ENCODE peak calls at places on chromosome 18, in nine cellular contexts. E is heart right ventricle; Y is naive thymus-derived CD4-positive, alpha-beta T cell; J is heart left ventricle; O is IMR-90; U is ascending aorta; I is lower lobe of right lung; N is right lobe of liver; G is stomach. C is an unnamed sample.

GRCh38 chr18:50607374-50607933 is 47.6 kb downstream of the MAPK4 start:
- DNase-seq in E (no peak), Y (no peak), J (no peak), O (no peak), U (no peak), I (no peak), N (no peak), G (no peak), C (no peak)

GRCh38 chr18:72772916-72773315 is 94.9 kb downstream of the NETO1 start:
- DNase-seq in E (no peak), Y (no peak), J (no peak), O (no peak), U (no peak), I (no peak), N (no peak), G (no peak), C (no peak)

GRCh38 chr18:31657823-31658669 is 26.3 kb downstream of the B4GALT6 start:
- DNase-seq in E (no peak), Y (no peak), J (no peak), O (no peak), U (no peak), I (no peak), N (no peak), G (no peak), C (no peak)

GRCh38 chr18:55780591-55781071 is 192.6 kb upstream of the TCF4 start:
- DNase-seq in E (no peak), Y (no peak), J (no peak), O (peak; percentile 48), U (no peak), I (no peak), N (no peak), G (no peak), C (peak; percentile 64)

GRCh38 chr18:71743634-71744033 is 800.5 kb downstream of the CBLN2 start:
- DNase-seq in E (no peak), Y (no peak), J (no peak), O (no peak), U (no peak), I (no peak), N (no peak), G (no peak), C (no peak)

GRCh38 chr18:8525692-8526091 is 83.5 kb upstream of the RAB12 start:
- DNase-seq in E (no peak), Y (no peak), J (no peak), O (no peak), U (no peak), I (no peak), N (no peak), G (no peak), C (no peak)

GRCh38 chr18:67109535-67109934 is 407.0 kb downstream of the DSEL start:
- DNase-seq in E (no peak), Y (no peak), J (no peak), O (no peak), U (no peak), I (no peak), N (no peak), G (no peak), C (no peak)

GRCh38 chr18:68627812-68628211 is 87.1 kb downstream of the TMX3 start:
- DNase-seq in E (no peak), Y (no peak), J (no peak), O (no peak), U (no peak), I (no peak), N (no peak), G (no peak), C (no peak)

GRCh38 chr18:77133920-77134496 is 1.4 kb upstream of the MBP start:
- DNase-seq in E (peak; percentile 43), Y (no peak), J (peak; percentile 53), O (no peak), U (no peak), I (peak; percentile 77), N (peak; percentile 75), G (no peak), C (no peak)

GRCh38 chr18:3255611-3256165 is 6.2 kb upstream of the MYL12B start:
- DNase-seq in E (no peak), Y (no peak), J (no peak), O (no peak), U (no peak), I (no peak), N (no peak), G (no peak), C (no peak)
- H3K36me3 ChIP-seq in E (peaks cover 56% of the 10 kb centered on the region), Y (peaks cover 19% of the 10 kb centered on the region), J (peaks cover 3% of the 10 kb centered on the region), O (peaks cover 35% of the 10 kb centered on the region), U (peaks cover 57% of the 10 kb centered on the region), I (peaks cover 64% of the 10 kb centered on the region), N (peaks cover 20% of the 10 kb centered on the region), G (peaks cover 54% of the 10 kb centered on the region), C (peaks cover 22% of the 10 kb centered on the region)

DNA sequence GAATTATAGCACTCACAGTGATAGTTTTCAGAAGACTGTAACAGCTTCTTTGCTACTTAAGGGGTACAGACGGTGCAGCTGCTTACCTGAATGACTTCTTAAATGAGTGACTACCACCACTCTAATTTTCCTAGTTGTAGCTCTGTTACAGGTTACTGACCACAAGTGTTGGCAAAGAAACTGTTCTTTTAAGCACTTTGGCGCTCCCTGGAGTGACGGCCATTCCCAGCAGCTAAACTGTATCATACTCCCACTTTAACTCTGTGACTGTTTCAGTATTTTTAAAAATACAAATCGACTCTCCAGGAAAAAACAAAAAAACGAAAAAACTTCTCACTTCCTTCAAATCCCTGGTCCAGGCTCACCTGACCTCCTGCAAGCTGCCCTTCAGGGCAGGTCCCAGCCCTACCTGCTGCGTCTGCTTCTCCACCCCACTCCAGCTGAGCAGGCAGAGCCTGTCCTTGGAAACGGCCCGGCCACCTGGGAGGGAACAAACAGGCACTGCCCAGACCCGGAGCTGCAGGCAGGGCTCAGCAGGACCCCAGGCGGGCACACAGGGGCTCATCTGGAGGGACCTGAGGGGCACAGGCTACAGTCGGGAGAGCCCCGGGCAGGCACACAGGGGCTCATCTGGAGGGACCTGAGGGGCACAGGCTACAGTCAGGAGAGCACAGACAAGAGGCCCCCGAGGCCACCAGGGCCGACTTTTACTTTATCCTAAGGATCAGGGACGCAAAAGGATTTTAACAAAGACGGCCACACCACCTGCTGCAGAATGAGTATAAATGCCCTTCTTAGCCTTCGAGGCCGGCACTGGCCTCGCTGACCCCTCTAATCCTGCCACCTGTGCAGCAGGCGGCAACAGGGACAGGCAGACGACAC is 24.5 kb downstream of the SLC66A2 start:
- DNase-seq in E (no peak), Y (no peak), J (peak; percentile 11), O (no peak), U (peak; percentile 59), I (peak; percentile 40), N (no peak), G (peak; percentile 18), C (no peak)
- H3K36me3 ChIP-seq in E (peaks cover 43% of the 10 kb centered on the region), Y (no peaks in the 10 kb centered on the region), J (no peaks in the 10 kb centered on the region), O (peaks cover 36% of the 10 kb centered on the region), U (peaks cover 20% of the 10 kb centered on the region), I (peaks cover 32% of the 10 kb centered on the region), N (peaks cover 9% of the 10 kb centered on the region), G (peaks cover 11% of the 10 kb centered on the region), C (peaks cover 2% of the 10 kb centered on the region)

GRCh38 chr18:36734589-36734988 is 94.2 kb downstream of the TPGS2 start:
- DNase-seq in E (no peak), Y (no peak), J (no peak), O (no peak), U (no peak), I (no peak), N (no peak), G (no peak), C (no peak)
- H3K36me3 ChIP-seq in E (peaks cover 34% of the 10 kb centered on the region), Y (no peaks in the 10 kb centered on the region), J (no peaks in the 10 kb centered on the region), O (peaks cover 5% of the 10 kb centered on the region), U (no peaks in the 10 kb centered on the region), I (no peaks in the 10 kb centered on the region), N (no peaks in the 10 kb centered on the region), G (no peaks in the 10 kb centered on the region), C (no peaks in the 10 kb centered on the region)

DNA sequence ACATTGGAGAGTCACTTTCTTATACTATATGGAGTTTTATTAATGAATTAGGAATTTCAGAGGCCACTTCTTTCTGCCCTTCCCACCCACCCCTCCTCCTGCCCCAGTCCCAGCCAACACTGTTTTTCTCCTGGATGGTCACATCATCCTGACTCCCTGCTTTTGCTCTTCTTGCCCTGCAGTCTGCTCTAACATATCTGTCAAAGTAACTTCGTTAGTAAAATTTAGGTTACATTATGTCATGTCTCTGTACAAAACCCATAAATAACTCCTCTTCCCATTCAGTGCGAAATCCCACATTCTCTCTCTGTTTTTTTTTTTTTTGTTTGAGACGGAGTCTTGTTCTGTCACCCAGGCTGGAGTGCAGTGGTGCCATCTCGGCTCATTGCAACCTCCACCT is 35.2 kb upstream of the CABYR start:
- DNase-seq in E (no peak), Y (no peak), J (no peak), O (peak; percentile 11), U (no peak), I (no peak), N (no peak), G (no peak), C (no peak)
- H3K36me3 ChIP-seq in E (no peaks in the 10 kb centered on the region), Y (no peaks in the 10 kb centered on the region), J (no peaks in the 10 kb centered on the region), O (peaks cover 10% of the 10 kb centered on the region), U (no peaks in the 10 kb centered on the region), I (no peaks in the 10 kb centered on the region), N (no peaks in the 10 kb centered on the region), G (no peaks in the 10 kb centered on the region), C (no peaks in the 10 kb centered on the region)

DNA sequence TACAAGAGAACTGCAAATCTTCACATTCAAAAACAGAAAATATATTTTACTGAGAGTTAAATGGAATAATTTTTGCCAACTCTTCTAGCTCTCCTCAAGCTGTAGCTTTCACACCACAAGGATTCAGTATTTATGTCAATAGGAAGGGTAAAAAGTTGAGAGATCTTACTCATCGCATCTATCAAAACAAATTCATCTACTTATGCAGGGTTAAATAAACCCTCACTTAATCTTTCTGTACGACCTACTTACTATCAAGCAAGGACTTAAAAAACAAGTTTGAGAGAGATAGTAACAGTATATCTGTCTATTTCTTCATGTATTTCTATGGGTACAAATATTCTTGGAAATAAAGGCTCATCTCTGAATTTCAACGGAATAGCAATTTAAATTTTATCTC is 35.5 kb downstream of the SIGLEC15 start:
- DNase-seq in E (no peak), Y (no peak), J (no peak), O (peak; percentile 51), U (no peak), I (no peak), N (no peak), G (no peak), C (peak; percentile 31)
- H3K36me3 ChIP-seq in E (peaks cover 100% of the 10 kb centered on the region), Y (peaks cover 21% of the 10 kb centered on the region), J (peaks cover 6% of the 10 kb centered on the region), O (peaks cover 47% of the 10 kb centered on the region), U (peaks cover 52% of the 10 kb centered on the region), I (peaks cover 99% of the 10 kb centered on the region), N (peaks cover 2% of the 10 kb centered on the region), G (peaks cover 55% of the 10 kb centered on the region), C (peaks cover 30% of the 10 kb centered on the region)

GRCh38 chr18:21496277-21496835 is 104.1 kb downstream of the ESCO1 start:
- DNase-seq in E (no peak), Y (no peak), J (no peak), O (no peak), U (no peak), I (no peak), N (no peak), G (no peak), C (no peak)
- H3K36me3 ChIP-seq in E (no peaks in the 10 kb centered on the region), Y (no peaks in the 10 kb centered on the region), J (no peaks in the 10 kb centered on the region), O (no peaks in the 10 kb centered on the region), U (no peaks in the 10 kb centered on the region), I (no peaks in the 10 kb centered on the region), N (no peaks in the 10 kb centered on the region), G (no peaks in the 10 kb centered on the region), C (no peaks in the 10 kb centered on the region)